ENCODE peak calls at places on chromosomes 2 and 18, in six cellular contexts. G is K562, L is GM12878, O is H1, W is GM12891, H is HepG2. S is an unnamed sample.

GRCh38 chr2:63764630-63765029 is 77.1 kb upstream of the UGP2 start:
- DNase-seq in G (no peak), H (no peak), L (no peak), W (no peak), O (peak; percentile 5), S (no peak)

GRCh38 chr18:52156166-52156565 is 183.8 kb upstream of the DCC start:
- DNase-seq in L (no peak), H (no peak), O (no peak), G (no peak), W (no peak), S (no peak)

GRCh38 chr2:191625016-191625415 is 52.9 kb upstream of the NABP1 start:
- DNase-seq in L (no peak), G (no peak), W (no peak), H (peak; percentile 75), O (no peak), S (no peak)

GRCh38 chr2:158753561-158754302 is 41.4 kb upstream of the DAPL1 start:
- DNase-seq in O (peak; percentile 17), W (peak; percentile 20), L (no peak), H (peak; percentile 62), G (peak; percentile 80), S (peak; percentile 22)

GRCh38 chr2:29293830-29294438 is 178.7 kb downstream of the CLIP4 start:
- DNase-seq in G (peak; percentile 27), H (peak; percentile 19), L (no peak), O (no peak), W (peak; percentile 14), S (no peak)

GRCh38 chr18:78875268-78875997 is 104.2 kb upstream of the SALL3 start:
- DNase-seq in O (peak; percentile 36), L (no peak), W (peak; percentile 35), H (peak; percentile 8), G (peak; percentile 27), S (no peak)

GRCh38 chr18:57743008-57743407 is 60.1 kb downstream of the ATP8B1 start:
- DNase-seq in L (no peak), W (no peak), O (no peak), H (no peak), G (no peak), S (no peak)

GRCh38 chr2:173286153-173286809 is 68.4 kb upstream of the CDCA7 start:
- DNase-seq in L (peak; percentile 25), G (peak; percentile 38), O (no peak), W (peak; percentile 32), H (no peak), S (peak; percentile 19)

GRCh38 chr2:101736861-101737291 is 39.4 kb downstream of the MAP4K4 start:
- DNase-seq in G (no peak), H (no peak), W (no peak), L (no peak), O (no peak), S (no peak)

GRCh38 chr2:109513749-109514588 is 99.8 kb downstream of the SEPTIN10 start:
- DNase-seq in H (no peak), G (no peak), L (peak; percentile 95), O (no peak), W (no peak), S (peak; percentile 57)

GRCh38 chr2:233349005-233349998 is 5.0 kb upstream of the DGKD start:
- DNase-seq in O (no peak), L (no peak), G (no peak), W (peak; percentile 39), H (peak; percentile 62), S (peak; percentile 61)

GRCh38 chr2:15760232-15760890 is 168.7 kb downstream of the DDX1 start:
- DNase-seq in H (no peak), L (no peak), O (no peak), G (no peak), W (no peak), S (no peak)

GRCh38 chr2:70596739-70597138 is 43.1 kb upstream of the TGFA start:
- DNase-seq in O (no peak), L (no peak), G (no peak), W (no peak), H (no peak), S (no peak)

GRCh38 chr2:54454922-54455583 is 1.1 kb upstream of the SPTBN1 start:
- DNase-seq in W (no peak), G (no peak), O (no peak), H (peak; percentile 48), L (no peak), S (no peak)

GRCh38 chr2:190649035-190649797 is at the start of gene NAB1:
- DNase-seq in G (no peak), H (peak; percentile 15), L (no peak), W (peak; percentile 53), O (no peak), S (peak; percentile 47)

GRCh38 chr2:186542002-186542401 is 47.9 kb upstream of the ITGAV start:
- DNase-seq in L (no peak), G (no peak), O (no peak), W (no peak), H (no peak), S (no peak)

GRCh38 chr2:20074901-20075300 is 23.5 kb upstream of the LAPTM4A start:
- DNase-seq in G (no peak), O (no peak), L (no peak), W (no peak), H (no peak), S (no peak)

GRCh38 chr2:86035883-86036789 is 69.5 kb downstream of the POLR1A start:
- DNase-seq in W (peak; percentile 77), G (no peak), O (no peak), L (peak; percentile 71), H (no peak), S (peak; percentile 82)

GRCh38 chr2:44772670-44773378 is 168.7 kb upstream of the SIX3 start:
- DNase-seq in G (no peak), O (no peak), H (no peak), L (no peak), W (no peak), S (no peak)

GRCh38 chr18:36304723-36305122 is 7.2 kb downstream of the FHOD3 start:
- DNase-seq in W (no peak), H (no peak), O (no peak), G (no peak), L (no peak), S (no peak)

GRCh38 chr2:181787310-181788048 is 104.1 kb upstream of the ITPRID2 start:
- DNase-seq in H (no peak), L (no peak), W (no peak), G (no peak), O (no peak), S (no peak)

GRCh38 chr2:19711470-19712372 is 190.1 kb downstream of the TTC32 start:
- DNase-seq in W (no peak), O (peak; percentile 5), L (no peak), H (peak; percentile 46), G (no peak), S (no peak)

GRCh38 chr2:64228126-64228678 is 84.0 kb upstream of the PELI1 start:
- DNase-seq in W (peak; percentile 43), L (peak; percentile 39), G (peak; percentile 78), H (peak; percentile 29), O (peak; percentile 86), S (peak; percentile 65)

GRCh38 chr2:172087191-172087779 is 2.0 kb downstream of the DLX1 start:
- DNase-seq in H (no peak), G (no peak), L (no peak), W (no peak), O (no peak), S (no peak)

GRCh38 chr2:221485500-221485870 is 86.6 kb downstream of the EPHA4 start:
- DNase-seq in L (no peak), W (no peak), G (no peak), H (no peak), O (no peak), S (no peak)

GRCh38 chr2:221488134-221488807 is 83.8 kb downstream of the EPHA4 start:
- DNase-seq in O (no peak), G (no peak), H (no peak), L (no peak), W (no peak), S (no peak)

GRCh38 chr2:221482581-221483140 is 89.4 kb downstream of the EPHA4 start:
- DNase-seq in O (no peak), H (no peak), L (no peak), G (no peak), W (no peak), S (no peak)

GRCh38 chr2:221484761-221485499 is 87.2 kb downstream of the EPHA4 start:
- DNase-seq in H (no peak), O (no peak), W (no peak), L (no peak), G (no peak), S (no peak)

DNA sequence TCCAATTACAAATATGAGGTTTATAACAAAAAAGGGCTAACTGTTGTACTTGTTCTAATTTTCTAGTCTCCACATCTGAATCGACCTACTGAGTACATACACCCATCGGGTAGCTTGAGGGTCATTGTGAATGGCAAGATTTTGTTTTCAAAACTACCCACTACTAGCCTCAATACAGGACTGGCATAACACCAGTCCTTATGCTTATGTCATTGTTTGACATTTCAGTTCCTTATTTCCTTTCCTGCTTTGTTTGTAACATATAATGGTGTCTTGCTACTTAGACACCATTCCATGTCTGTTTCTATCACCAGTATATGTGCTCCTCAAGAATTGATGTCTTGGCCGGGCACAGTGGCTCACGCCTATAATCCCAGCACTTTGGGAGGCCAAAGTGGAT is 86.0 kb downstream of the EPHA4 start:
- DNase-seq in W (no peak), H (no peak), G (no peak), O (no peak), L (no peak), S (no peak)
- TF ChIP-seq TAF1 in W (no peak), H (no peak), G (no peak), O (no peak), L (no peak), S (no peak)

DNA sequence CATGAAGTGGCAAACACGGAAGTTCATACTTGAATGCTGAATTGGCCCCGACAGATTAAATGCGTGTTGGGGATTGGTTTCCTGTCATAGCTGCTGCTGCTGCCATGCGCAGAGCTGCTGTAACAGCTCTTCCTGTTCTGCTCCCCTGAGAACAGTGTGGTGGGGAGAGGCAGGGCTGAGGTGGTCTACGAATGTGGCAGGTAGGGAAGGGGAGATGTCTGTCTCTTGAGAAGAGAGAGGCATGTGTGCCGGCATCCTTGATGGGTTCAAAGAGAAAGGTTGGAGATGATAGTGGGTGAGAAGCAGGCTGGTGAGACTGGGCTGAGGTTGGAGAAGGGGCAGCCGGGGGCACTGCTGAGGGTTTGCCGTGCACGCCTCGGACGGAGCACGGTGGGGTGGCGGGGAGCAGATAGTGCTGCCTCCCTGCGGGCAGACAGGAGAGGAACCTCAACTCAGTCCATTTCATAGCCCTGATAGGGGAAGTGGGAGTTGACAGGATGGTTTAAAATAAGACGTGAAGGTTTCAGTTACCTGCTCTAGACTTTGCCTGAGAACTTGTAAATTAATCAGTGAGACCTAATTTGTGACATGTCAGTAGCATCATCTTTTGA is 46.1 kb downstream of the TMEM185B start:
- DNase-seq in L (peak; percentile 84), H (no peak), G (peak; percentile 57), O (no peak), W (peak; percentile 48), S (peak; percentile 56)
- TF ChIP-seq POLR2A in L (peak; percentile 90), H (no peak), G (no peak), O (no peak), W (peak; percentile 89), S (peak; percentile 90)

DNA sequence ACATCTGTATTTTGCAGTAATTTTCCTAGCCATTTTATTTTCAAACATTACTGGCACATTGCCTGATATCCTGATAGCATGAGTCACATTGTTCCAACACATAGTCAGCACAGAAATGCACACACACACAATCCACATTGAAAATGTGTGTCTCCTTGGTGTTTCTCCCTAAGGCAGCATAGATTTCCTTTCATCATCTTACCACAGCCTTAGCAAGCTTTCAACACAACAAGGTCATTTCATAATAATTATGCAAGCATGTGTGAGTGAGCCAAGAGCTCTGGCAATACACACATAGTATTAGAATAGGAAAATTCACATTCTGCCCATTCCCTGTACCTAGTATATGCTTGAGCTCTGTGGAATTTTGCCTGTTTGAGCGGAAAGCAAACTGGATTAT is 245.3 kb upstream of the MEIS1 start:
- DNase-seq in O (no peak), W (no peak), L (no peak), G (no peak), H (no peak), S (no peak)
- TF ChIP-seq POLR2AphosphoS5 in O (no peak), W (no peak), L (no peak), G (no peak), H (no peak), S (no peak)

GRCh38 chr2:12501469-12502147 is 215.1 kb upstream of the TRIB2 start:
- DNase-seq in L (peak; percentile 76), H (no peak), O (no peak), W (peak; percentile 39), G (no peak), S (peak; percentile 26)
- TF ChIP-seq TAF1 in L (no peak), H (no peak), O (no peak), W (no peak), G (no peak), S (no peak)

S was measured in GM12892.